ENCODE peak calls at places on chromosomes 1 and 21, in seven cellular contexts. R, X, I, G, T, S and Q are unnamed samples.

GRCh38 chr1:231037585-231038517 is 2.2 kb downstream of the FAM89A start:
- DNase-seq in R (no peak), X (no peak), I (no peak), G (no peak), T (no peak), S (no peak), Q (no peak)

GRCh38 chr1:55015731-55016620 is 17.2 kb downstream of the BSND start:
- DNase-seq in R (no peak), X (no peak), I (no peak), G (no peak), T (no peak), S (peak; percentile 58), Q (no peak)

GRCh38 chr1:91732991-91733390 is 153.0 kb downstream of the TGFBR3 start:
- DNase-seq in R (no peak), X (no peak), I (no peak), G (no peak), T (no peak), S (no peak), Q (no peak)

GRCh38 chr21:31117046-31117916 is 79.0 kb upstream of the KRTAP19-8 start:
- DNase-seq in R (peak; percentile 69), X (no peak), I (no peak), G (no peak), T (peak; percentile 9), S (no peak), Q (no peak)

GRCh38 chr21:44513389-44514217 is 26.4 kb downstream of the KRTAP10-1 start:
- DNase-seq in R (no peak), X (no peak), I (no peak), G (no peak), T (no peak), S (no peak), Q (no peak)

GRCh38 chr1:84947536-84948410 is 49.1 kb downstream of the MCOLN2 start:
- DNase-seq in R (no peak), X (no peak), I (no peak), G (no peak), T (no peak), S (no peak), Q (no peak)

GRCh38 chr1:38403667-38404066 is 357.1 kb upstream of the POU3F1 start:
- DNase-seq in R (no peak), X (no peak), I (no peak), G (no peak), T (no peak), S (no peak), Q (no peak)

GRCh38 chr1:41830711-41831110 is 88.0 kb downstream of the HIVEP3 start:
- DNase-seq in R (no peak), X (no peak), I (no peak), G (no peak), T (no peak), S (no peak), Q (no peak)

GRCh38 chr1:26177182-26177684 is at the start of gene CNKSR1:
- DNase-seq in R (no peak), X (no peak), I (no peak), G (no peak), T (no peak), S (no peak), Q (peak; percentile 60)

GRCh38 chr1:232132572-232132971 is 497.4 kb downstream of the SIPA1L2 start:
- DNase-seq in R (no peak), X (no peak), I (no peak), G (no peak), T (no peak), S (no peak), Q (no peak)

GRCh38 chr1:234862944-234863515 is 253.1 kb upstream of the IRF2BP2 start:
- DNase-seq in R (no peak), X (no peak), I (no peak), G (no peak), T (no peak), S (peak; percentile 93), Q (no peak)

GRCh38 chr1:170586942-170587593 is 55.1 kb downstream of the GORAB start:
- DNase-seq in R (no peak), X (no peak), I (no peak), G (no peak), T (no peak), S (no peak), Q (no peak)

GRCh38 chr1:91148641-91149069 is 126.8 kb upstream of the ZNF644 start:
- DNase-seq in R (no peak), X (no peak), I (no peak), G (no peak), T (no peak), S (no peak), Q (no peak)

GRCh38 chr1:201628490-201628889 is 89.6 kb downstream of the NAV1 start:
- DNase-seq in R (no peak), X (no peak), I (no peak), G (no peak), T (no peak), S (peak; percentile 73), Q (peak; percentile 12)

GRCh38 chr1:206114692-206115430 is 2.3 kb downstream of the AVPR1B start:
- DNase-seq in R (no peak), X (no peak), I (no peak), G (no peak), T (no peak), S (no peak), Q (no peak)

GRCh38 chr1:168110896-168111545 is 25.7 kb downstream of the GPR161 start:
- DNase-seq in R (no peak), X (no peak), I (no peak), G (no peak), T (no peak), S (no peak), Q (no peak)

GRCh38 chr1:174874337-174875053 is 125.3 kb upstream of the CACYBP start:
- DNase-seq in R (no peak), X (no peak), I (no peak), G (no peak), T (no peak), S (no peak), Q (peak; percentile 29)

GRCh38 chr1:150572918-150573647 is 6.3 kb downstream of the MCL1 start:
- DNase-seq in R (no peak), X (no peak), I (no peak), G (no peak), T (no peak), S (no peak), Q (no peak)

GRCh38 chr1:3219005-3219724 is 150.2 kb downstream of the PRDM16 start:
- DNase-seq in R (no peak), X (peak; percentile 91), I (no peak), G (no peak), T (peak; percentile 5), S (no peak), Q (no peak)

GRCh38 chr1:173476664-173477285 is 360 bp upstream of the PRDX6 start:
- DNase-seq in R (peak; percentile 93), X (peak; percentile 88), I (peak; percentile 82), G (no peak), T (peak; percentile 91), S (peak; percentile 97), Q (peak; percentile 89)

GRCh38 chr21:36744560-36745231 is 45.8 kb downstream of the SIM2 start:
- DNase-seq in R (no peak), X (no peak), I (no peak), G (no peak), T (no peak), S (peak; percentile 69), Q (no peak)

GRCh38 chr1:86991549-86992186 is 77.2 kb downstream of the HS2ST1 start:
- DNase-seq in R (no peak), X (no peak), I (no peak), G (no peak), T (no peak), S (no peak), Q (no peak)

GRCh38 chr1:31575373-31576140 is 758 bp upstream of the TINAGL1 start:
- DNase-seq in R (no peak), X (peak; percentile 68), I (no peak), G (no peak), T (no peak), S (peak; percentile 74), Q (no peak)

GRCh38 chr21:37358392-37358791 is 8.2 kb upstream of the DYRK1A start:
- DNase-seq in R (no peak), X (no peak), I (no peak), G (no peak), T (no peak), S (no peak), Q (no peak)

GRCh38 chr21:35050348-35051286 is 1.5 kb upstream of the RUNX1 start:
- DNase-seq in R (no peak), X (no peak), I (no peak), G (no peak), T (no peak), S (no peak), Q (no peak)

GRCh38 chr1:214683596-214683995 is 80.6 kb downstream of the CENPF start:
- DNase-seq in R (no peak), X (no peak), I (no peak), G (no peak), T (no peak), S (no peak), Q (no peak)

GRCh38 chr1:203186446-203187305 is at the start of gene CHI3L1:
- DNase-seq in R (no peak), X (no peak), I (no peak), G (no peak), T (no peak), S (peak; percentile 74), Q (no peak)

GRCh38 chr21:44568667-44569556 is 4.6 kb upstream of the KRTAP10-4 start:
- DNase-seq in R (no peak), X (no peak), I (no peak), G (no peak), T (no peak), S (peak; percentile 60), Q (no peak)

GRCh38 chr1:64235133-64235532 is 31.7 kb downstream of the UBE2U start:
- DNase-seq in R (no peak), X (no peak), I (no peak), G (no peak), T (no peak), S (no peak), Q (no peak)

GRCh38 chr1:91803847-91804545 is 82.0 kb downstream of the TGFBR3 start:
- DNase-seq in R (no peak), X (no peak), I (peak; percentile 46), G (no peak), T (no peak), S (no peak), Q (no peak)

GRCh38 chr1:50422946-50423669 is at the start of gene DMRTA2:
- DNase-seq in R (no peak), X (no peak), I (no peak), G (no peak), T (peak; percentile 87), S (no peak), Q (peak; percentile 97)

GRCh38 chr21:32958288-32958992 is 67.3 kb upstream of the OLIG2 start:
- DNase-seq in R (no peak), X (no peak), I (no peak), G (no peak), T (no peak), S (no peak), Q (no peak)

GRCh38 chr1:225845633-225846259 is 35.8 kb downstream of the EPHX1 start:
- DNase-seq in R (peak; percentile 74), X (peak; percentile 82), I (peak; percentile 31), G (no peak), T (peak; percentile 72), S (peak; percentile 94), Q (no peak)

GRCh38 chr21:28181730-28182129 is 810.9 kb downstream of the LTN1 start:
- DNase-seq in R (no peak), X (no peak), I (no peak), G (no peak), T (no peak), S (no peak), Q (no peak)

GRCh38 chr21:44709426-44710293 is 1.7 kb downstream of the TSPEAR start:
- DNase-seq in R (no peak), X (no peak), I (no peak), G (no peak), T (no peak), S (peak; percentile 78), Q (peak; percentile 1)

GRCh38 chr21:31727181-31727580 is 4.7 kb downstream of the SCAF4 start:
- DNase-seq in R (no peak), X (no peak), I (no peak), G (no peak), T (no peak), S (no peak), Q (no peak)

GRCh38 chr1:231139659-231140650 is 21.9 kb upstream of the TRIM67 start:
- DNase-seq in R (peak; percentile 43), X (no peak), I (no peak), G (no peak), T (peak; percentile 51), S (no peak), Q (no peak)

GRCh38 chr1:195946500-195946899 is 661.7 kb downstream of the KCNT2 start:
- DNase-seq in R (no peak), X (no peak), I (no peak), G (no peak), T (no peak), S (no peak), Q (no peak)